ENCODE peak calls at places on chromosomes 13 and 19, in ten cellular contexts. U is IMR-90, N is foreskin fibroblast, A is suprapubic skin, V is AG09319, J is PC-3, Z is AG04450, P is transverse colon, G is HFFc6, T is OCI-LY7. M is an unnamed sample.

GRCh38 chr13:98033277-98034247 is 80.1 kb downstream of the IPO5 start:
- DNase-seq in U (peak), N (peak), A (no peak), V (peak), J (peak), Z (no peak), P (no peak), G (peak), T (no peak), M (peak)

GRCh38 chr13:43684947-43685725 is 101.6 kb downstream of the ENOX1 start:
- DNase-seq in U (no peak), N (no peak), A (no peak), V (no peak), J (peak), Z (no peak), P (no peak), G (no peak), T (no peak), M (no peak)

GRCh38 chr19:51320258-51320657 is 8.8 kb downstream of the IGLON5 start:
- DNase-seq in U (no peak), N (no peak), A (no peak), V (no peak), J (no peak), Z (no peak), P (no peak), G (no peak), T (no peak), M (no peak)

GRCh38 chr19:19278315-19278714 is 5.2 kb upstream of the TM6SF2 start:
- DNase-seq in U (no peak), N (no peak), A (no peak), V (no peak), J (no peak), Z (no peak), P (no peak), G (no peak), T (no peak), M (no peak)

GRCh38 chr19:48659768-48660167 is 13.0 kb downstream of the NTN5 start:
- DNase-seq in U (no peak), N (no peak), A (no peak), V (no peak), J (no peak), Z (no peak), P (no peak), G (no peak), T (no peak), M (no peak)

GRCh38 chr13:86864376-86864775 is 806.8 kb upstream of the SLITRK5 start:
- DNase-seq in U (no peak), N (no peak), A (no peak), V (no peak), J (peak), Z (no peak), P (no peak), G (no peak), T (no peak), M (no peak)

GRCh38 chr19:38734176-38734425 is 10.2 kb downstream of the CAPN12 start:
- DNase-seq in U (no peak), N (no peak), A (no peak), V (no peak), J (no peak), Z (no peak), P (no peak), G (no peak), T (no peak), M (no peak)

GRCh38 chr13:76380436-76381065 is 505.7 kb downstream of the KCTD12 start:
- DNase-seq in U (peak), N (no peak), A (no peak), V (no peak), J (no peak), Z (no peak), P (no peak), G (no peak), T (no peak), M (peak)

GRCh38 chr13:110345266-110345665 is 38.2 kb downstream of the COL4A2 start:
- DNase-seq in U (no peak), N (no peak), A (no peak), V (no peak), J (no peak), Z (no peak), P (no peak), G (no peak), T (no peak), M (no peak)

GRCh38 chr13:71290963-71291937 is 575.8 kb downstream of the DACH1 start:
- DNase-seq in U (peak), N (no peak), A (no peak), V (peak), J (peak), Z (no peak), P (peak), G (no peak), T (peak), M (peak)

GRCh38 chr13:44160549-44161278 is 212.9 kb upstream of the SERP2 start:
- DNase-seq in U (peak), N (no peak), A (no peak), V (no peak), J (peak), Z (no peak), P (no peak), G (no peak), T (no peak), M (peak)

GRCh38 chr19:39916851-39917396 is 17.5 kb downstream of the FCGBP start:
- DNase-seq in U (no peak), N (no peak), A (peak), V (no peak), J (no peak), Z (no peak), P (no peak), G (no peak), T (peak), M (no peak)

GRCh38 chr19:13526552-13526951 is 20.3 kb upstream of the CACNA1A start:
- DNase-seq in U (peak), N (no peak), A (no peak), V (no peak), J (peak), Z (no peak), P (no peak), G (peak), T (peak), M (peak)

GRCh38 chr13:100102042-100102441 is 13.1 kb downstream of the PCCA start:
- DNase-seq in U (no peak), N (no peak), A (no peak), V (no peak), J (no peak), Z (no peak), P (no peak), G (no peak), T (no peak), M (no peak)

GRCh38 chr13:110690516-110690915 is 15.4 kb downstream of the CARS2 start:
- DNase-seq in U (no peak), N (no peak), A (no peak), V (no peak), J (no peak), Z (no peak), P (no peak), G (no peak), T (no peak), M (no peak)

GRCh38 chr13:24995225-24995804 is 100.6 kb upstream of the PABPC3 start:
- DNase-seq in U (peak), N (peak), A (no peak), V (peak), J (peak), Z (peak), P (peak), G (peak), T (peak), M (peak)

GRCh38 chr19:48506138-48506733 is 5.4 kb downstream of the LMTK3 start:
- DNase-seq in U (peak), N (no peak), A (no peak), V (peak), J (peak), Z (no peak), P (no peak), G (peak), T (peak), M (peak)

GRCh38 chr19:47729468-47729798 is 15.9 kb upstream of the NOP53 start:
- DNase-seq in U (peak), N (peak), A (no peak), V (peak), J (peak), Z (no peak), P (peak), G (peak), T (no peak), M (peak)

GRCh38 chr19:39502640-39503417 is 4.1 kb downstream of the DLL3 start:
- DNase-seq in U (peak), N (peak), A (no peak), V (peak), J (no peak), Z (no peak), P (peak), G (no peak), T (peak), M (peak)

GRCh38 chr13:99083976-99084375 is 106.1 kb upstream of the DOCK9 start:
- DNase-seq in U (no peak), N (no peak), A (no peak), V (no peak), J (no peak), Z (no peak), P (no peak), G (no peak), T (peak), M (no peak)
- TF ChIP-seq CTCF in U (no peak), N (no peak), A (no peak), V (no peak), J (no peak), Z (no peak), P (no peak), G (no peak), T (no peak), M (no peak)

GRCh38 chr19:16328824-16329482 is 4.3 kb downstream of the KLF2 start:
- DNase-seq in U (peak), N (no peak), A (no peak), V (no peak), J (no peak), Z (no peak), P (no peak), G (no peak), T (peak), M (peak)
- TF ChIP-seq CTCF in U (no peak), N (no peak), A (no peak), V (no peak), J (peak), Z (no peak), P (no peak), G (peak), T (peak), M (peak)

GRCh38 chr19:53912653-53913052 is 3.6 kb downstream of the CACNG7 start:
- DNase-seq in U (no peak), N (no peak), A (no peak), V (no peak), J (no peak), Z (no peak), P (no peak), G (no peak), T (peak), M (no peak)
- TF ChIP-seq CTCF in U (no peak), N (peak), A (no peak), V (peak), J (peak), Z (peak), P (no peak), G (peak), T (peak), M (no peak)

DNA sequence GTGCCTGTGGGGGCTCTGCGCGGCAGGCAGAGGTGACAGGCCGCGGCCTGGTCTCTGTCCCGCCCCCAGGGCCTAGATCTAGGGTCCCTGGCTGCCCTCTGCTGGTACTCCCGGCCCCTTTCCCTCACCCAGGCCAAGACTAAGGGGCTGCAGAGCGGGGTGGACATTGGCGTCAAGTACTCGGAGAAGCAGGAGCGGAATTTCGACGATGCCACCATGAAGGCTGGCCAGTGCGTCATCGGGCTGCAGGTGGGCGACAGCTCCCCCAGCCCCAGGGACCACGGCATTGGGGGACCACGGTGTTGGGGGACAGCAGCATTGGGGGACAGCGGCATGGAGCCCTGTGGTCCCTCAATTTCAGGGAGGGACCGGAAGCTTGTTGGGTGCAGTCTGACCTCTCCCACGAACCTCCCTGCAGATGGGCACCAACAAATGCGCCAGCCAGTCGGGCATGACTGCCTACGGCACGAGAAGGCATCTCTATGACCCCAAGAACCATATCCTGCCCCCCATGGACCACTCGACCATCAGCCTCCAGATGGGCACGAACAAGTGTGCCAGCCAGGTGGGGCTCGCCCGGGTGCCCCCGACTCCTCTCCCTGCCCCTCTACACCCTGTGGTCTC is 3.8 kb upstream of the ABCA7 start:
- DNase-seq in U (no peak), N (no peak), A (no peak), V (no peak), J (no peak), Z (no peak), P (peak), G (no peak), T (no peak), M (no peak)
- TF ChIP-seq CTCF in U (peak), N (no peak), A (no peak), V (no peak), J (no peak), Z (peak), P (no peak), G (peak), T (peak), M (peak)

GRCh38 chr13:27288397-27288796 is 17.8 kb downstream of the RASL11A start:
- DNase-seq in U (no peak), N (no peak), A (peak), V (no peak), J (no peak), Z (no peak), P (no peak), G (no peak), T (no peak), M (no peak)

GRCh38 chr13:27281420-27281819 is 10.8 kb downstream of the RASL11A start:
- DNase-seq in U (no peak), N (no peak), A (no peak), V (no peak), J (peak), Z (no peak), P (peak), G (no peak), T (no peak), M (no peak)

GRCh38 chr13:27280841-27281240 is 10.2 kb downstream of the RASL11A start:
- DNase-seq in U (no peak), N (no peak), A (no peak), V (no peak), J (no peak), Z (no peak), P (no peak), G (no peak), T (no peak), M (no peak)

GRCh38 chr13:27280009-27280646 is 9.5 kb downstream of the RASL11A start:
- DNase-seq in U (no peak), N (no peak), A (no peak), V (no peak), J (peak), Z (no peak), P (no peak), G (no peak), T (no peak), M (no peak)

DNA sequence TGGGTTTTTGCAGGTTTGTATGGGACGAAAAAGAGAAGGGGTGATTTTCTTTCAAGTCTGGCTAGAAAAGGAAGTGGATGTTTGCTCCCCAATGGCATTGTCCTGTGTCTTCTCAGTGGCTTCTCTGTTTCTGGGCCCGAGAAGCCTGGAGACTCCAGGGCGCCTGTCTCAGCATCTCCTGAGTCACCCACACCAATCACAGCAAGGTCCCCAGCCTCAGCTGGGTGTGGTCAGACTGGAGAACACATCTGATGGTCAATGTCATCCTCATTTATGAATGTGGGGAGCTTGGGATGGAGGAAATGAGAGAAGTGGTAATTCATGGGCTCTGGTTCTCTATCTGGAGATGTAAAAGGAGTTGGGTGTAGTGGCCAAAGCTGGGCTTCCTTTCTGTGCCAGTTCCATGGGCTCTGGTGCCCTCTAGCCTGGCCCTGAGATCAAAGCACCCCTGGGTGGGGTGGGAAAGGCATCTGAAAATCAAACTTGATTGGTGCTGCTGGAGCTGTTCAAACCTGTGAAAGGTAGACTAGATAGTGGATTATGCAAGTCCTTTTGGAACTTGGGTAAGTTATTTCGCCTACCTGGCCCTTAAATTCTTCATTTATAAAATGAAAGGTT is 13.4 kb downstream of the RASL11A start:
- DNase-seq in U (no peak), N (peak), A (no peak), V (no peak), J (peak), Z (no peak), P (peak), G (peak), T (peak), M (peak)
- TF ChIP-seq CTCF in U (peak), N (peak), A (no peak), V (peak), J (peak), Z (peak), P (no peak), G (peak), T (peak), M (peak)

DNA sequence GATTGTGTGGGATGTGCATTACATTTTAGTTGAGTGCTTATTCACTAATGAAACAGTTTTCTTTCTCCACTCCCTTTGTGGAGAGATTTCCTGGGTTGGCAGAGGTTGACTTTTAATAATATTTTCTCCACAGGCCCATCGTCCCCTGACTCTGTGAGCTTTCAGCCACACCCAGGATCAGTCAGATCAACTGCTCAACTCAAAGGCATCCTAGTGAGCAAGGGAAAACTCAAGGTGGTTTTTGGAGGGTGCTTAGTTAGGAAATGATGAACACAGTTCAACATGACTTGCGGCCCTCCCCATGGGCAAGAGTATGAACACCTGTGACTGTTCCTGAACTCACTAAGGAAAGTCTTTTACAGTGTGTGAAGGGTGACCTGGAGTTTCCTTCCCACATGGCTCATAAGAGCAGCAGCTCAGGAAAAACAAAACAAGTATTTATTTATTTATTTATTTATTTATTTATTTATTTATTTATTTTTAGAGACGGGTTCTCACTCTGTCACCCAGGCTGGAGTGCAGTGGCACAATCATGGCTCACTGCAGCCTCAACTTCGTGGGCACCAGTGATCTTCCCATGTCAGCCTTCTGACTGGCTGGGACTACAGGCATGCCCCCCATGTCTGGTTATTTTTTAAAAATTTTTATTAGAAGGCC is 10.2 kb downstream of the ARL11 start:
- DNase-seq in U (no peak), N (no peak), A (no peak), V (no peak), J (peak), Z (no peak), P (no peak), G (no peak), T (no peak), M (no peak)
- TF ChIP-seq CTCF in U (no peak), N (no peak), A (no peak), V (no peak), J (no peak), Z (no peak), P (no peak), G (no peak), T (no peak), M (no peak)

GRCh38 chr13:46149272-46150133 is 32.5 kb downstream of the LCP1 start:
- DNase-seq in U (peak), N (no peak), A (no peak), V (no peak), J (peak), Z (no peak), P (no peak), G (no peak), T (no peak), M (peak)

GRCh38 chr13:46143239-46143701 is 38.4 kb upstream of the CPB2 start:
- DNase-seq in U (no peak), N (no peak), A (no peak), V (no peak), J (peak), Z (no peak), P (no peak), G (no peak), T (no peak), M (no peak)

GRCh38 chr13:46150134-46150693 is 31.8 kb downstream of the LCP1 start:
- DNase-seq in U (no peak), N (no peak), A (no peak), V (no peak), J (no peak), Z (no peak), P (no peak), G (no peak), T (no peak), M (no peak)

GRCh38 chr13:46145950-46146349 is 36.0 kb downstream of the LCP1 start:
- DNase-seq in U (no peak), N (no peak), A (no peak), V (no peak), J (no peak), Z (no peak), P (no peak), G (no peak), T (no peak), M (no peak)

DNA sequence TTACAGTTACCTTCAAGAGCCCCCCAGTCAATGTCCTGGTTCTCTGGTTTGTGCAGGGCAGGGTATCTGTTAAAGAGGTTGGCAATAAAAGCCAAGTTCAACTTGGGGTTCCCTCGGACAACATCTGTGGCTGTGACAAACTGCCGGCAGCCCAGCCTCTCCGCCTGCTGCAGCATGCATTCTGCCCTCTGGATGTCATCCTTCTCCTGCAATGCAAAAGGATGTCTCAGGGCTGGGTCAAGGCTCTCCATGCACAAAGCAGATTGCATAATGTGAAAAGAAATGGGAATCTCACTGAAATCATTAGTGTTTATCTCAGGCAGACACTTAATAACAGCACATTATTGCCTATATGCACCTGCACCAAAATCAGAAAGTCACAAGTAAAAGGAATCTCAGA is 35.1 kb downstream of the LCP1 start:
- DNase-seq in U (no peak), N (peak), A (no peak), V (no peak), J (no peak), Z (no peak), P (no peak), G (peak), T (no peak), M (peak)
- TF ChIP-seq CTCF in U (no peak), N (peak), A (no peak), V (peak), J (peak), Z (no peak), P (no peak), G (peak), T (no peak), M (peak)